ENCODE peak calls at places on chromosomes 5 and 9, in ten cellular contexts. U, Y, D, F, Z, X, I, N, S and L are unnamed samples.

GRCh38 chr9:136345281-136346156 is 18.0 kb downstream of the DNLZ start:
- DNase-seq in U (peak), Y (no peak), D (no peak), F (peak), Z (no peak), X (no peak), I (no peak), N (peak), S (no peak), L (no peak)

GRCh38 chr5:35859101-35859661 is 2.5 kb downstream of the IL7R start:
- DNase-seq in U (peak), Y (no peak), D (no peak), F (no peak), Z (no peak), X (no peak), I (no peak), N (peak), S (peak), L (no peak)

GRCh38 chr5:134541736-134542376 is 16.4 kb downstream of the JADE2 start:
- DNase-seq in U (no peak), Y (no peak), D (no peak), F (no peak), Z (peak), X (no peak), I (no peak), N (no peak), S (no peak), L (no peak)

GRCh38 chr9:116237456-116237855 is 83.9 kb downstream of the PAPPA start:
- DNase-seq in U (no peak), Y (no peak), D (no peak), F (no peak), Z (no peak), X (no peak), I (no peak), N (peak), S (no peak), L (no peak)

GRCh38 chr5:38607930-38608545 is 51.6 kb upstream of the LIFR start:
- DNase-seq in U (no peak), Y (no peak), D (no peak), F (no peak), Z (no peak), X (peak), I (no peak), N (no peak), S (no peak), L (no peak)

GRCh38 chr5:139856694-139857093 is 61.1 kb downstream of the PSD2 start:
- DNase-seq in U (no peak), Y (no peak), D (no peak), F (no peak), Z (no peak), X (no peak), I (no peak), N (no peak), S (no peak), L (no peak)

GRCh38 chr9:37840560-37841194 is 40.1 kb downstream of the DCAF10 start:
- DNase-seq in U (peak), Y (no peak), D (no peak), F (no peak), Z (no peak), X (no peak), I (no peak), N (peak), S (no peak), L (no peak)

GRCh38 chr9:98774746-98775145 is 21.6 kb downstream of the ANKS6 start:
- DNase-seq in U (no peak), Y (no peak), D (peak), F (no peak), Z (peak), X (no peak), I (no peak), N (peak), S (no peak), L (no peak)

GRCh38 chr9:111429175-111429574 is 55.0 kb downstream of the ECPAS start:
- DNase-seq in U (no peak), Y (no peak), D (no peak), F (no peak), Z (no peak), X (no peak), I (no peak), N (peak), S (no peak), L (no peak)

GRCh38 chr5:16812448-16812847 is 123.6 kb downstream of the MYO10 start:
- DNase-seq in U (no peak), Y (no peak), D (no peak), F (no peak), Z (no peak), X (no peak), I (no peak), N (no peak), S (no peak), L (no peak)

GRCh38 chr9:137612741-137613142 is 6.1 kb upstream of the EHMT1 start:
- DNase-seq in U (no peak), Y (no peak), D (no peak), F (no peak), Z (no peak), X (no peak), I (no peak), N (no peak), S (no peak), L (no peak)

GRCh38 chr9:115167175-115167574 is 49.2 kb upstream of the TNC start:
- DNase-seq in U (no peak), Y (no peak), D (no peak), F (no peak), Z (no peak), X (no peak), I (peak), N (peak), S (no peak), L (no peak)

GRCh38 chr9:127405344-127406125 is 8.6 kb downstream of the SLC2A8 start:
- DNase-seq in U (no peak), Y (no peak), D (no peak), F (no peak), Z (no peak), X (peak), I (no peak), N (no peak), S (no peak), L (no peak)

GRCh38 chr5:126811515-126812198 is 34.7 kb downstream of the LMNB1 start:
- DNase-seq in U (no peak), Y (no peak), D (no peak), F (no peak), Z (no peak), X (no peak), I (no peak), N (peak), S (peak), L (peak)

GRCh38 chr5:43061352-43061751 is 21.2 kb upstream of the ANXA2R start:
- DNase-seq in U (no peak), Y (no peak), D (no peak), F (no peak), Z (no peak), X (no peak), I (no peak), N (no peak), S (no peak), L (no peak)

GRCh38 chr5:173094012-173094661 is 38.0 kb downstream of the CREBRF start:
- DNase-seq in U (no peak), Y (no peak), D (no peak), F (no peak), Z (no peak), X (no peak), I (no peak), N (peak), S (no peak), L (no peak)

GRCh38 chr9:79264511-79265448 is 307.0 kb upstream of the TLE4 start:
- DNase-seq in U (peak), Y (no peak), D (no peak), F (no peak), Z (peak), X (peak), I (no peak), N (no peak), S (no peak), L (no peak)

GRCh38 chr9:135299239-135299590 is 180.4 kb upstream of the PPP1R26 start:
- DNase-seq in U (no peak), Y (no peak), D (no peak), F (no peak), Z (no peak), X (no peak), I (no peak), N (no peak), S (no peak), L (no peak)

GRCh38 chr9:131815971-131816873 is 76.3 kb upstream of the RAPGEF1 start:
- DNase-seq in U (peak), Y (no peak), D (no peak), F (no peak), Z (no peak), X (peak), I (no peak), N (no peak), S (no peak), L (no peak)

GRCh38 chr5:54807421-54807820 is 178.0 kb downstream of the ESM1 start:
- DNase-seq in U (peak), Y (no peak), D (no peak), F (no peak), Z (no peak), X (no peak), I (peak), N (peak), S (no peak), L (no peak)

GRCh38 chr9:121916008-121916407 is 177.1 kb downstream of the TTLL11 start:
- DNase-seq in U (no peak), Y (no peak), D (no peak), F (no peak), Z (no peak), X (no peak), I (no peak), N (peak), S (no peak), L (no peak)

GRCh38 chr5:115986358-115986757 is 24.1 kb downstream of the LVRN start:
- DNase-seq in U (no peak), Y (no peak), D (no peak), F (no peak), Z (no peak), X (no peak), I (no peak), N (peak), S (no peak), L (no peak)

GRCh38 chr5:2093859-2094615 is 211.3 kb upstream of the IRX4 start:
- DNase-seq in U (peak), Y (no peak), D (no peak), F (no peak), Z (no peak), X (no peak), I (no peak), N (no peak), S (no peak), L (no peak)

GRCh38 chr5:136021016-136021405 is 7.8 kb upstream of the TGFBI start:
- DNase-seq in U (peak), Y (no peak), D (no peak), F (no peak), Z (no peak), X (no peak), I (no peak), N (peak), S (no peak), L (no peak)

GRCh38 chr5:39433123-39433522 is 8.3 kb upstream of the DAB2 start:
- DNase-seq in U (no peak), Y (no peak), D (no peak), F (no peak), Z (no peak), X (no peak), I (no peak), N (peak), S (no peak), L (no peak)

GRCh38 chr9:16223074-16223871 is 647.2 kb downstream of the BNC2 start:
- DNase-seq in U (peak), Y (no peak), D (no peak), F (no peak), Z (no peak), X (no peak), I (no peak), N (no peak), S (no peak), L (no peak)

GRCh38 chr9:83960991-83961390 is 19.0 kb downstream of the HNRNPK start:
- DNase-seq in U (no peak), Y (no peak), D (no peak), F (no peak), Z (no peak), X (no peak), I (no peak), N (no peak), S (no peak), L (no peak)

GRCh38 chr5:31066655-31067328 is 126.7 kb upstream of the CDH6 start:
- DNase-seq in U (no peak), Y (no peak), D (no peak), F (no peak), Z (no peak), X (no peak), I (no peak), N (peak), S (no peak), L (no peak)

GRCh38 chr5:26024774-26025173 is 1013.6 kb downstream of the CDH9 start:
- DNase-seq in U (no peak), Y (no peak), D (no peak), F (no peak), Z (no peak), X (no peak), I (no peak), N (no peak), S (no peak), L (no peak)